ENCODE peak calls at places on chromosomes 13 and 19, in six cellular contexts. B is transverse colon, V is tibial nerve, S is cardiac fibroblast, C is nephron progenitor cell, E is AG09309. J is an unnamed sample.

GRCh38 chr13:98529171-98529570 is 47.7 kb downstream of the STK24 start:
- DNase-seq in B (no peak), V (no peak), S (no peak), C (no peak), E (no peak), J (no peak)

GRCh38 chr19:45146716-45147337 is 14.0 kb downstream of the NKPD1 start:
- DNase-seq in B (no peak), V (no peak), S (no peak), C (peak; percentile 70), E (no peak), J (no peak)

GRCh38 chr19:801030-801860 is 4.0 kb downstream of the PTBP1 start:
- DNase-seq in B (peak; percentile 60), V (no peak), S (peak; percentile 85), C (no peak), E (no peak), J (no peak)

GRCh38 chr19:17948967-17949930 is 16.4 kb downstream of the CCDC124 start:
- DNase-seq in B (no peak), V (no peak), S (no peak), C (peak; percentile 46), E (no peak), J (no peak)

GRCh38 chr19:35224681-35225604 is 3.6 kb downstream of the FAM187B start:
- DNase-seq in B (peak; percentile 57), V (no peak), S (no peak), C (no peak), E (no peak), J (peak; percentile 83)

GRCh38 chr13:37173214-37173613 is 67.8 kb upstream of the CSNK1A1L start:
- DNase-seq in B (no peak), V (no peak), S (peak; percentile 54), C (no peak), E (peak; percentile 89), J (no peak)

GRCh38 chr19:30171795-30172642 is 200.2 kb upstream of the ZNF536 start:
- DNase-seq in B (no peak), V (no peak), S (no peak), C (no peak), E (no peak), J (peak; percentile 86)

GRCh38 chr19:18433039-18433691 is 4.8 kb downstream of the ISYNA1 start:
- DNase-seq in B (no peak), V (no peak), S (no peak), C (peak; percentile 64), E (no peak), J (no peak)

GRCh38 chr19:907183-907853 is 5.7 kb downstream of the R3HDM4 start:
- DNase-seq in B (no peak), V (no peak), S (no peak), C (no peak), E (no peak), J (no peak)

GRCh38 chr19:46466536-46467199 is 4.7 kb downstream of the PNMA8A start:
- DNase-seq in B (peak; percentile 30), V (no peak), S (peak; percentile 84), C (no peak), E (no peak), J (no peak)

GRCh38 chr13:113642563-113642962 is 15.4 kb downstream of the ATP4B start:
- DNase-seq in B (no peak), V (no peak), S (no peak), C (no peak), E (no peak), J (no peak)
- TF ChIP-seq CTCF in B (no peak), V (no peak), S (no peak), C (no peak), E (no peak), J (no peak)

GRCh38 chr13:51246411-51247298 is 24.5 kb downstream of the FAM124A start:
- DNase-seq in B (peak; percentile 14), V (no peak), S (no peak), C (no peak), E (no peak), J (no peak)

GRCh38 chr13:51251480-51251879 is 29.3 kb downstream of the FAM124A start:
- DNase-seq in B (no peak), V (no peak), S (no peak), C (no peak), E (no peak), J (peak; percentile 39)

GRCh38 chr13:51252954-51253531 is 30.8 kb downstream of the FAM124A start:
- DNase-seq in B (no peak), V (no peak), S (no peak), C (no peak), E (no peak), J (no peak)

GRCh38 chr13:51249254-51249653 is 27.1 kb downstream of the FAM124A start:
- DNase-seq in B (no peak), V (no peak), S (no peak), C (no peak), E (no peak), J (no peak)

DNA sequence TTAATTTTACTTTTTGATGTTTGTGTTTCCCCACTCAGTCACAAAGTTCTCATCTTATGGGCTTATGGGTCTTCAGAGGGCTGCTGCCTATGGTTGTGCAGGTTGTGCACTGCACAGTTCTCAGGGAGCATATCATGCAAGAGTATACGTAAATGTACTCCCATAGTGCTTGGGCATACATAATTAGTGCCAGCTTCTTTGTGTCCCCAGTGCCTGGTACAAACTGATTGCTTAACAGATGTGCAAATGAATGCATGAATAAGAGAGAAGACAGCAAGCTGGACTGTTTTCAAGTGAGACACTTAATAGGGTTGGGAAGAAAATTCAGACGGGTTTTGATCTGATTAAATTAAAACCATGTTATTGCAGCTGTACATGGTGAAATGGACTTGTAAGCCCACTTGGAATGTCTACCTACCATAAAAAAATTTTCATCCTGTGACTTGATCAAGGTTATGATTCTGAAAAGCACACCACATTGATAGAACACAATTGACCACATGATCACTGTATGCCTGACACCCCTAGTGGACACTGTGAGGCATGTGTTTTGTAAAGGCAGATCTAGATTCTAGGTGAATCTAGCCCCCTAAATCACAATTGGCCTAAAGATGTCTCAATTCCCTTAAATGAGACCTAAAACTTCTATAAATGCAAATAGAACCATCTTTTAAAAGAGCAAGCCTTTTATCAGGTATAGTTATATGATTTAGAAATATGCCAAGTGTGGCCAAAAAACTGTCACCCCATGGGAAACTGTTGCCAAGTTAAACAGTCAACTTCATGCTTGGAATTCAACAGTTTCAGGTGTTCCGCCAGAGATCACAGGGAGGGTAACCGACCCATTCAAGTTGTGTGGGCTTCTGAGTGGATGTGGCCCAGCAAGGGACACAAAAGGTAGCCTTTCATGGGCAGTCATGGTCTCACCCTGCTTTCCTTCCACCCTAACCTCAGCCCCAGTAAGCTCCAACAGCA is 27.9 kb downstream of the FAM124A start:
- DNase-seq in B (no peak), V (no peak), S (no peak), C (no peak), E (no peak), J (peak; percentile 3)
- TF ChIP-seq CTCF in B (peak; percentile 28), V (peak; percentile 15), S (peak; percentile 52), C (peak; percentile 33), E (peak; percentile 32), J (peak; percentile 24)

GRCh38 chr19:11558881-11559828 is at the start of gene ELOF1:
- DNase-seq in B (peak; percentile 98), V (peak; percentile 91), S (peak; percentile 99), C (peak; percentile 97), E (peak; percentile 88), J (peak; percentile 98)
- TF ChIP-seq CTCF in B (peak; percentile 32), V (no peak), S (peak; percentile 24), C (no peak), E (peak; percentile 31), J (peak; percentile 17)

GRCh38 chr13:19960673-19961015 is 2.1 kb downstream of the ZMYM2 start:
- DNase-seq in B (no peak), V (no peak), S (no peak), C (no peak), E (no peak), J (no peak)
- TF ChIP-seq CTCF in B (no peak), V (no peak), S (no peak), C (no peak), E (no peak), J (no peak)

DNA sequence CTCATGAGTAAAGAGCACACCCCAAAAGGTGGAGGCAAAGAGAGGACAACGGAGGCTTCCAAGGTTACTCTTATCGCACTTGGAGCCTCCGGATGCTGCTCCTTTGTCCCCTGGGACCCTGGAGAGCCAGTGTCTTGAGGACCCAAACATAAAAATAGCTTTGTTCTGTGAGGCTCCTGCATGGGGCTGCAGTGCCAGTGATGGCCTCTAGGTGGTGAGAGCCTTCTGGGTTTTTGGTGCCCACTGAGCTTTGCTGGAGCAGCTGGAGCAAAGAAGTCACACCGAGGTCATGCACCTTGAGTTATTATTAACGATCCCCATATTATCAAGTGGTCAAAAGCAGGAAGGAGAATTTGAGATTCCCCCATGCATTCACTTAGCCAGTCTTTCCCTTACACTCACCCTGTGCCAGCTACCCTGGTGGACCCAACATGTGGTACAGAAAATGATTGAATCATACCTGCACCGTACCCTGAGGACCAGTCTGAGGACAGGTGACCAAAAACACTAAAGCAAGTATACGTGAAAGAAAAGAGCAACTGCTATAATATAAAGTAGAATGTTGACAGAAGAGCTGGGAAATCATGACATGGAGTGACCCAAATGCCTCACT is 41.5 kb downstream of the ZNF682 start:
- DNase-seq in B (peak; percentile 24), V (no peak), S (no peak), C (peak; percentile 11), E (no peak), J (no peak)
- TF ChIP-seq CTCF in B (peak; percentile 75), V (peak; percentile 49), S (peak; percentile 60), C (peak; percentile 36), E (peak; percentile 57), J (peak; percentile 87)

DNA sequence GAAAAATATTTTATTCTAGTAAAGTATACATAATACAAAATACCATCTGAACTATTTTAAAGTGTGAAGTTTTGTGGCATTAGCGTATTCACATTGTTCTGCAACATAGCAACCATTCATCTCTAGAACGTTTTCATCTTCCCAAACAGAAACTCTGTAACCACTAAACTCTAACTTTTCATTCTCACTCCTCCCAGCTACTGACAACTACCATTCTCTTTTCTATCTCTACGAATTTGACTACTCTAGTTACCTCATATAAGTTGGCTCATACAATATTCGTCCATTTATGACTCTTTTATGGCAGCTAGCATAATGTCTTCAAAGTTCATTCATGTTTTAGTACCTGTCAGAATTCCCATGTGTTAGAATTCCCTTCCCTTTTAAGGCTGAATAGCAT is 150.5 kb upstream of the MIR17HG start:
- DNase-seq in B (no peak), V (no peak), S (no peak), C (no peak), E (no peak), J (no peak)
- TF ChIP-seq CTCF in B (no peak), V (no peak), S (no peak), C (no peak), E (no peak), J (no peak)

GRCh38 chr19:39411006-39411831 is 1.2 kb upstream of the PLEKHG2 start:
- DNase-seq in B (peak; percentile 86), V (no peak), S (peak; percentile 89), C (no peak), E (no peak), J (no peak)

GRCh38 chr19:39412867-39413268 is 399 bp downstream of the PLEKHG2 start:
- DNase-seq in B (no peak), V (no peak), S (no peak), C (no peak), E (no peak), J (no peak)

GRCh38 chr19:39411832-39412099 is 703 bp upstream of the PLEKHG2 start:
- DNase-seq in B (peak; percentile 96), V (peak; percentile 96), S (peak; percentile 96), C (peak; percentile 87), E (peak; percentile 76), J (peak; percentile 98)

GRCh38 chr19:39413269-39413902 is 917 bp downstream of the PLEKHG2 start:
- DNase-seq in B (peak; percentile 58), V (no peak), S (peak; percentile 83), C (peak; percentile 86), E (no peak), J (no peak)

GRCh38 chr19:39412100-39412866 is at the start of gene PLEKHG2:
- DNase-seq in B (peak; percentile 97), V (peak; percentile 97), S (peak; percentile 100), C (peak; percentile 99), E (peak; percentile 99), J (peak; percentile 100)
- TF ChIP-seq CTCF in B (peak; percentile 91), V (peak; percentile 90), S (peak; percentile 78), C (no peak), E (peak; percentile 87), J (peak; percentile 88)

J was measured in esophagus muscularis mucosa.